ENCODE peak calls at places on chromosomes 7 and 10, in four cellular contexts. I, T, J and E are unnamed samples.
A peak's percentile ranks its signal among the peaks of the same experiment; 100 is the strongest.

GRCh38 chr10:71584902-71585578 is 134.5 kb downstream of the C10orf105 start:
- DNase-seq in I (no peak), T (no peak), J (no peak), E (no peak)

GRCh38 chr10:49653530-49653929 is 25.9 kb upstream of the C10orf53 start:
- DNase-seq in I (no peak), T (no peak), J (no peak), E (no peak)

GRCh38 chr7:35418716-35419425 is 165.0 kb upstream of the TBX20 start:
- DNase-seq in I (no peak), T (no peak), J (no peak), E (no peak)

GRCh38 chr7:47241112-47242065 is 340.5 kb downstream of the TNS3 start:
- DNase-seq in I (no peak), T (no peak), J (no peak), E (no peak)

GRCh38 chr7:2204446-2204845 is 28.3 kb downstream of the MAD1L1 start:
- DNase-seq in I (no peak), T (no peak), J (no peak), E (no peak)

GRCh38 chr10:79112898-79113431 is 44.2 kb downstream of the ZMIZ1 start:
- DNase-seq in I (no peak), T (no peak), J (no peak), E (no peak)

GRCh38 chr7:20219446-20220292 is 2.5 kb upstream of the MACC1 start:
- DNase-seq in I (no peak), T (no peak), J (peak; percentile 29), E (no peak)

GRCh38 chr7:155804897-155805825 is 7.1 kb downstream of the SHH start:
- DNase-seq in I (peak; percentile 27), T (peak; percentile 28), J (peak; percentile 64), E (peak; percentile 87)

GRCh38 chr7:124022551-124022950 is 10.3 kb downstream of the TMEM229A start:
- DNase-seq in I (no peak), T (no peak), J (no peak), E (no peak)

GRCh38 chr10:47425813-47426419 is 41.8 kb upstream of the ZNF488 start:
- DNase-seq in I (no peak), T (no peak), J (no peak), E (no peak)

GRCh38 chr7:7861211-7861633 is 107.4 kb upstream of the GLCCI1 start:
- DNase-seq in I (no peak), T (no peak), J (peak; percentile 97), E (no peak)

GRCh38 chr7:143393267-143394041 is 12.3 kb downstream of the ZYX start:
- DNase-seq in I (no peak), T (no peak), J (no peak), E (no peak)

GRCh38 chr7:92834661-92835139 is 1.7 kb downstream of the CDK6 start:
- DNase-seq in I (no peak), T (peak; percentile 6), J (no peak), E (no peak)

GRCh38 chr7:27412164-27412563 is 169.6 kb downstream of the EVX1 start:
- DNase-seq in I (no peak), T (no peak), J (no peak), E (no peak)

GRCh38 chr7:2621948-2622640 is 9.7 kb upstream of the TTYH3 start:
- DNase-seq in I (no peak), T (no peak), J (no peak), E (no peak)

GRCh38 chr7:33666526-33666925 is 238.8 kb upstream of the BMPER start:
- DNase-seq in I (no peak), T (no peak), J (no peak), E (no peak)

GRCh38 chr7:2927592-2927991 is 83.5 kb upstream of the GNA12 start:
- DNase-seq in I (no peak), T (no peak), J (no peak), E (no peak)

GRCh38 chr10:70328987-70329386 is 45.2 kb upstream of the NPFFR1 start:
- DNase-seq in I (no peak), T (no peak), J (no peak), E (no peak)

GRCh38 chr7:106887376-106887775 is 22.3 kb downstream of the PIK3CG start:
- DNase-seq in I (no peak), T (no peak), J (no peak), E (no peak)

GRCh38 chr7:77473240-77474005 is 57.3 kb upstream of the GSAP start:
- DNase-seq in I (no peak), T (no peak), J (no peak), E (no peak)

GRCh38 chr7:81725003-81725402 is 44.8 kb downstream of the HGF start:
- DNase-seq in I (no peak), T (no peak), J (no peak), E (no peak)

GRCh38 chr7:24500599-24501451 is 72.4 kb upstream of the PALS2 start:
- DNase-seq in I (no peak), T (no peak), J (no peak), E (no peak)

GRCh38 chr10:72274213-72274729 is 547 bp downstream of the DDIT4 start:
- DNase-seq in I (no peak), T (peak; percentile 36), J (no peak), E (no peak)

GRCh38 chr7:77537595-77538185 is 595 bp downstream of the PTPN12 start:
- DNase-seq in I (peak; percentile 18), T (peak; percentile 20), J (peak; percentile 56), E (peak; percentile 43)

GRCh38 chr7:30800785-30801252 is 29.6 kb downstream of the MINDY4 start:
- DNase-seq in I (no peak), T (no peak), J (peak; percentile 57), E (peak; percentile 47)

GRCh38 chr10:68602434-68602833 is 42.3 kb downstream of the TET1 start:
- DNase-seq in I (no peak), T (no peak), J (no peak), E (no peak)

GRCh38 chr7:134527979-134528371 is 608 bp downstream of the AKR1B10 start:
- DNase-seq in I (no peak), T (no peak), J (peak; percentile 30), E (no peak)

GRCh38 chr7:29971566-29972314 is 17.9 kb downstream of the SCRN1 start:
- DNase-seq in I (no peak), T (no peak), J (no peak), E (no peak)

GRCh38 chr10:114053946-114054345 is 10.3 kb downstream of the ADRB1 start:
- DNase-seq in I (no peak), T (no peak), J (no peak), E (no peak)

GRCh38 chr10:116961305-116962251 is 43.4 kb downstream of the SHTN1 start:
- DNase-seq in I (no peak), T (no peak), J (peak; percentile 93), E (no peak)